ENCODE peak calls at places on chromosome 16, in four cellular contexts. One of them, this sample, is unnamed.

GRCh38 chr16:57301126-57301817 is 16.8 kb upstream of the PLLP start:
- DNase-seq in A673: no peak
- DNase-seq in K562: no peak
- DNase-seq in astrocyte: no peak
- DNase-seq in this sample: no peak

GRCh38 chr16:54647731-54648221 is 282.9 kb upstream of the IRX5 start:
- DNase-seq in astrocyte: peak
- DNase-seq in K562: no peak
- DNase-seq in A673: no peak
- DNase-seq in this sample: peak

GRCh38 chr16:85452364-85453178 is 160.6 kb upstream of the GSE1 start:
- DNase-seq in A673: no peak
- DNase-seq in K562: no peak
- DNase-seq in astrocyte: no peak
- DNase-seq in this sample: no peak

GRCh38 chr16:75273054-75273925 is 21.9 kb upstream of the BCAR1 start:
- DNase-seq in K562: no peak
- DNase-seq in A673: no peak
- DNase-seq in astrocyte: peak
- DNase-seq in this sample: no peak

GRCh38 chr16:51834131-51834530 is 683.1 kb upstream of the SALL1 start:
- DNase-seq in astrocyte: peak
- DNase-seq in K562: no peak
- DNase-seq in A673: no peak
- DNase-seq in this sample: no peak

GRCh38 chr16:14310519-14310991 is 239.4 kb downstream of the MRTFB start:
- DNase-seq in A673: no peak
- DNase-seq in K562: peak
- DNase-seq in astrocyte: no peak
- DNase-seq in this sample: peak

GRCh38 chr16:84832488-84833141 is 12.8 kb downstream of the CRISPLD2 start:
- DNase-seq in astrocyte: peak
- DNase-seq in K562: no peak
- DNase-seq in A673: no peak
- DNase-seq in this sample: no peak

GRCh38 chr16:84986879-84987278 is 24.5 kb downstream of the ZDHHC7 start:
- DNase-seq in A673: no peak
- DNase-seq in astrocyte: no peak
- DNase-seq in K562: no peak
- DNase-seq in this sample: no peak

GRCh38 chr16:893360-893759 is 77.4 kb downstream of the LMF1 start:
- DNase-seq in K562: peak
- DNase-seq in A673: peak
- DNase-seq in astrocyte: no peak
- DNase-seq in this sample: no peak

GRCh38 chr16:31330553-31330890 is 24.5 kb upstream of the ITGAX start:
- DNase-seq in astrocyte: no peak
- DNase-seq in K562: no peak
- DNase-seq in A673: no peak
- DNase-seq in this sample: no peak
- TF ChIP-seq EZH2 in astrocyte: no peak
- TF ChIP-seq EZH2 in K562: no peak
- TF ChIP-seq EZH2 in A673: peak
- TF ChIP-seq EZH2 in this sample: no peak

GRCh38 chr16:3013998-3014690 is 1.4 kb downstream of the CLDN9 start:
- DNase-seq in A673: no peak
- DNase-seq in astrocyte: no peak
- DNase-seq in K562: no peak
- DNase-seq in this sample: no peak

GRCh38 chr16:3013491-3013951 is 798 bp downstream of the CLDN9 start:
- DNase-seq in astrocyte: no peak
- DNase-seq in A673: no peak
- DNase-seq in K562: no peak
- DNase-seq in this sample: no peak

GRCh38 chr16:3012828-3013420 is at the start of gene CLDN9:
- DNase-seq in astrocyte: no peak
- DNase-seq in K562: no peak
- DNase-seq in A673: no peak
- DNase-seq in this sample: peak

GRCh38 chr16:3010510-3010909 is 2.2 kb upstream of the CLDN9 start:
- DNase-seq in astrocyte: no peak
- DNase-seq in A673: no peak
- DNase-seq in K562: no peak
- DNase-seq in this sample: no peak

DNA sequence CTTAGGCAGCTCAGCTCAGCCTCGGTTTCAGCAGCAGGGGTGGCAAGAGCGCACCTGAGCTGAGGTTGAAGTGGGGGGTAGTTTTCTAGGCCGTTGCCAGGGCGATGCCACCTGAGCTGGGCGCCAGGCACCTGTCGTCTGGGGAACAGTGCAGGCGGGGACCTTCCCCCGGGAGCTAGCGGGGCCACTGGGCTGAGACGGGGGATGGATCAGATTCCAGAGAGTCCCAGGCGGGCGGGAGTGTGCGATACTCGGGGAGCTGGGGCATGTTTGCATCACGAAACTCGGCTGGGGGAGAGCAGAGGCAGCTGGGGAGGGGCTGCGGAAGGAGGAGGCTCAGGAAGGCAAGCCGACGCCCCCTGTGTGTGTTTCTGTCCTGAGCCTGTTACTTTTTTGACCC is 477 bp upstream of the CLDN9 start:
- DNase-seq in K562: no peak
- DNase-seq in astrocyte: no peak
- DNase-seq in A673: no peak
- DNase-seq in this sample: peak
- TF ChIP-seq EZH2 in K562: no peak
- TF ChIP-seq EZH2 in astrocyte: peak
- TF ChIP-seq EZH2 in A673: no peak
- TF ChIP-seq EZH2 in this sample: no peak

GRCh38 chr16:87644596-87644995 is 42.3 kb downstream of the JPH3 start:
- DNase-seq in A673: no peak
- DNase-seq in astrocyte: no peak
- DNase-seq in K562: no peak
- DNase-seq in this sample: no peak

GRCh38 chr16:87648698-87649487 is 46.6 kb downstream of the JPH3 start:
- DNase-seq in A673: no peak
- DNase-seq in K562: no peak
- DNase-seq in astrocyte: no peak
- DNase-seq in this sample: no peak

GRCh38 chr16:87647431-87648185 is 45.3 kb downstream of the JPH3 start:
- DNase-seq in A673: no peak
- DNase-seq in K562: peak
- DNase-seq in astrocyte: no peak
- DNase-seq in this sample: no peak

GRCh38 chr16:87645802-87646201 is 43.5 kb downstream of the JPH3 start:
- DNase-seq in astrocyte: no peak
- DNase-seq in K562: no peak
- DNase-seq in A673: no peak
- DNase-seq in this sample: no peak

DNA sequence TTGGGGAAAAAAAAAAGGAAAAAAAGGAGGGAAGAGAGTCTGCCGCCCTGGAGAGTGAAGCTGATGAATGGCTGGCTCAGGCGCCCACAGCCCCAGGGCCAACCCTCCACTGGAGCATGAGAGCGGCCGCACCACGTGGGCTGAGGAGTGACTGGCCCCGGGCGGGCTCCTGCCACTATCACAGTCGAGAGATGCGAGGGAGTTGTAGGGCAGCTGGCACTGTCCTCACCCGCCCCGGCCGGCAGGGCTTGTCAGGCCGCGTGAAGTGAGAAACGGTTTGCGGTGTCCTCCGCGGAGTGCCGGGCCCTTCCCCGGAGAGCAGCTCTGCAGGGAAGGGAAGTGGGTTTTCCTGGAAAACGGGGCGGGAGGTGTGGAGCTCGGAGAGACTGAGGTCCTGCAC is 45.9 kb downstream of the JPH3 start:
- DNase-seq in A673: no peak
- DNase-seq in K562: no peak
- DNase-seq in astrocyte: no peak
- DNase-seq in this sample: no peak
- TF ChIP-seq EZH2 in A673: no peak
- TF ChIP-seq EZH2 in K562: no peak
- TF ChIP-seq EZH2 in astrocyte: no peak
- TF ChIP-seq EZH2 in this sample: no peak

GRCh38 chr16:66427871-66428681 is 981 bp downstream of the BEAN1 start:
- DNase-seq in astrocyte: no peak
- DNase-seq in K562: no peak
- DNase-seq in A673: no peak
- DNase-seq in this sample: no peak
- TF ChIP-seq EZH2 in astrocyte: peak
- TF ChIP-seq EZH2 in K562: no peak
- TF ChIP-seq EZH2 in A673: peak
- TF ChIP-seq EZH2 in this sample: no peak